ENCODE peak calls at places on chromosomes 7 and 10, in four cellular contexts. E is activated naive CD4-positive, alpha-beta T cell treated with Interleukin-2 at 50 U/mL for 16 hours; A is activated T-helper 1 cell treated with anti-CD3 and anti-CD28 coated beads, Interleukin-2, amount 50 U/mL, for 16 hours; S is KBM-7. X is an unnamed sample.
A peak's percentile ranks its signal among the peaks of the same experiment; 100 is the strongest.

GRCh38 chr10:71774916-71775702 is 1.8 kb upstream of the VSIR start:
- DNase-seq in E (no peak), A (no peak), S (peak; percentile 78), X (no peak)

GRCh38 chr10:30510184-30510931 is 76.4 kb downstream of the MAP3K8 start:
- DNase-seq in E (peak; percentile 45), A (no peak), S (no peak), X (peak; percentile 59)

GRCh38 chr7:43779032-43779812 is 20.7 kb downstream of the BLVRA start:
- DNase-seq in E (no peak), A (no peak), S (no peak), X (no peak)

GRCh38 chr7:40649247-40649646 is 514.4 kb downstream of the SUGCT start:
- DNase-seq in E (no peak), A (no peak), S (no peak), X (no peak)

GRCh38 chr7:142811154-142811737 is 40.5 kb downstream of the PRSS2 start:
- DNase-seq in E (no peak), A (no peak), S (peak; percentile 76), X (no peak)

GRCh38 chr10:75332081-75332480 is 69.5 kb downstream of the ZNF503 start:
- DNase-seq in E (no peak), A (no peak), S (no peak), X (no peak)

GRCh38 chr7:112226701-112227276 is 20.3 kb downstream of the ZNF277 start:
- DNase-seq in E (no peak), A (no peak), S (no peak), X (no peak)

GRCh38 chr10:22253578-22253882 is 35.7 kb upstream of the EBLN1 start:
- DNase-seq in E (peak; percentile 46), A (peak; percentile 26), S (no peak), X (peak; percentile 29)

GRCh38 chr7:1052031-1052818 is 7.9 kb downstream of the GPR146 start:
- DNase-seq in E (no peak), A (no peak), S (no peak), X (no peak)

GRCh38 chr7:7185382-7185989 is 3.1 kb downstream of the C1GALT1 start:
- DNase-seq in E (no peak), A (no peak), S (no peak), X (no peak)

GRCh38 chr10:31171402-31172120 is 139.9 kb upstream of the ZNF438 start:
- DNase-seq in E (no peak), A (no peak), S (no peak), X (no peak)

GRCh38 chr10:79905322-79906314 is 43.3 kb downstream of the SFTPD start:
- DNase-seq in E (no peak), A (no peak), S (peak; percentile 35), X (peak; percentile 27)

GRCh38 chr7:147029935-147030334 is 913.3 kb downstream of the CNTNAP2 start:
- DNase-seq in E (no peak), A (no peak), S (no peak), X (no peak)

GRCh38 chr10:94500063-94500462 is 45.5 kb upstream of the HELLS start:
- DNase-seq in E (no peak), A (no peak), S (peak; percentile 5), X (no peak)

GRCh38 chr7:12684186-12684585 is 3.2 kb upstream of the ARL4A start:
- DNase-seq in E (no peak), A (no peak), S (no peak), X (no peak)

GRCh38 chr7:74068378-74069085 is 15.1 kb upstream of the LIMK1 start:
- DNase-seq in E (no peak), A (no peak), S (no peak), X (no peak)

GRCh38 chr7:128148676-128149075 is 92.4 kb upstream of the LEP start:
- DNase-seq in E (no peak), A (no peak), S (no peak), X (no peak)

GRCh38 chr7:78194609-78195008 is 396.0 kb downstream of the PHTF2 start:
- DNase-seq in E (no peak), A (no peak), S (no peak), X (no peak)

GRCh38 chr7:28408105-28408973 is 4.0 kb upstream of the CREB5 start:
- DNase-seq in E (no peak), A (no peak), S (no peak), X (no peak)

GRCh38 chr10:55747244-55747643 is 613.8 kb downstream of the ZWINT start:
- DNase-seq in E (no peak), A (no peak), S (no peak), X (no peak)

GRCh38 chr10:12887780-12888179 is 113.7 kb downstream of the CCDC3 start:
- DNase-seq in E (no peak), A (no peak), S (no peak), X (no peak)

GRCh38 chr7:95594185-95594584 is 2.1 kb downstream of the PDK4 start:
- DNase-seq in E (no peak), A (no peak), S (no peak), X (no peak)

GRCh38 chr7:106812027-106812643 is 52.9 kb upstream of the PIK3CG start:
- DNase-seq in E (no peak), A (no peak), S (no peak), X (no peak)

GRCh38 chr10:130378556-130379400 is 242.6 kb downstream of the GLRX3 start:
- DNase-seq in E (no peak), A (no peak), S (no peak), X (no peak)

GRCh38 chr10:115082521-115082920 is 10.6 kb upstream of the ATRNL1 start:
- DNase-seq in E (no peak), A (no peak), S (no peak), X (no peak)

GRCh38 chr7:128910569-128910945 is at the start of gene KCP:
- DNase-seq in E (no peak), A (no peak), S (no peak), X (no peak)

GRCh38 chr10:69583106-69583505 is 9.9 kb upstream of the NEUROG3 start:
- DNase-seq in E (no peak), A (no peak), S (no peak), X (no peak)

GRCh38 chr7:6012355-6013104 is 3.5 kb downstream of the AIMP2 start:
- DNase-seq in E (no peak), A (no peak), S (no peak), X (peak; percentile 22)

GRCh38 chr7:157077986-157078644 is 60.6 kb upstream of the UBE3C start:
- DNase-seq in E (no peak), A (no peak), S (no peak), X (no peak)

X was measured in activated T-cell treated with anti-CD3 and anti-CD28 coated beads, Interleukin-2, amount 50 U/mL, for 72 hours.